ENCODE peak calls at places on chromosomes 13 and 19, in nine cellular contexts. One of them, this sample, is unnamed.

GRCh38 chr19:45163156-45163555 is 2.4 kb upstream of the NKPD1 start:
- DNase-seq in tibial nerve: no peak
- DNase-seq in A549: no peak
- DNase-seq in ovary: no peak
- DNase-seq in sigmoid colon: no peak
- DNase-seq in upper lobe of left lung: no peak
- DNase-seq in HepG2: no peak
- DNase-seq in H1: no peak
- DNase-seq in stomach: no peak
- DNase-seq in this sample: no peak

GRCh38 chr19:5109560-5109959 is 140.6 kb downstream of the KDM4B start:
- DNase-seq in tibial nerve: no peak
- DNase-seq in A549: no peak
- DNase-seq in ovary: no peak
- DNase-seq in sigmoid colon: no peak
- DNase-seq in upper lobe of left lung: no peak
- DNase-seq in HepG2: no peak
- DNase-seq in H1: no peak
- DNase-seq in stomach: no peak
- DNase-seq in this sample: no peak

GRCh38 chr13:69198706-69199105 is 908.9 kb upstream of the ATXN8OS start:
- DNase-seq in tibial nerve: no peak
- DNase-seq in A549: no peak
- DNase-seq in ovary: no peak
- DNase-seq in sigmoid colon: no peak
- DNase-seq in upper lobe of left lung: no peak
- DNase-seq in HepG2: no peak
- DNase-seq in H1: no peak
- DNase-seq in stomach: no peak
- DNase-seq in this sample: no peak

GRCh38 chr19:49103331-49104085 is 10.7 kb upstream of the LIN7B start:
- DNase-seq in tibial nerve: no peak
- DNase-seq in A549: no peak
- DNase-seq in ovary: no peak
- DNase-seq in sigmoid colon: no peak
- DNase-seq in upper lobe of left lung: no peak
- DNase-seq in HepG2: no peak
- DNase-seq in H1: no peak
- DNase-seq in stomach: no peak
- DNase-seq in this sample: no peak

GRCh38 chr13:77981191-77981925 is 62.7 kb upstream of the EDNRB start:
- DNase-seq in tibial nerve: no peak
- DNase-seq in A549: no peak
- DNase-seq in ovary: no peak
- DNase-seq in sigmoid colon: no peak
- DNase-seq in upper lobe of left lung: no peak
- DNase-seq in HepG2: no peak
- DNase-seq in H1: no peak
- DNase-seq in stomach: no peak
- DNase-seq in this sample: no peak

GRCh38 chr19:49924004-49924880 is 4.8 kb upstream of the ATF5 start:
- DNase-seq in tibial nerve: no peak
- DNase-seq in A549: no peak
- DNase-seq in ovary: no peak
- DNase-seq in sigmoid colon: no peak
- DNase-seq in upper lobe of left lung: no peak
- DNase-seq in HepG2: no peak
- DNase-seq in H1: no peak
- DNase-seq in stomach: no peak
- DNase-seq in this sample: no peak

GRCh38 chr13:105778196-105778595 is 757.3 kb downstream of the EFNB2 start:
- DNase-seq in tibial nerve: no peak
- DNase-seq in A549: no peak
- DNase-seq in ovary: no peak
- DNase-seq in sigmoid colon: no peak
- DNase-seq in upper lobe of left lung: no peak
- DNase-seq in HepG2: no peak
- DNase-seq in H1: no peak
- DNase-seq in stomach: no peak
- DNase-seq in this sample: no peak

GRCh38 chr13:114087430-114087829 is 45.0 kb downstream of the RASA3 start:
- DNase-seq in tibial nerve: peak
- DNase-seq in A549: no peak
- DNase-seq in ovary: no peak
- DNase-seq in sigmoid colon: peak
- DNase-seq in upper lobe of left lung: peak
- DNase-seq in HepG2: no peak
- DNase-seq in H1: no peak
- DNase-seq in stomach: peak
- DNase-seq in this sample: peak

GRCh38 chr13:76969488-76970365 is 21.4 kb downstream of the ACOD1 start:
- DNase-seq in tibial nerve: no peak
- DNase-seq in A549: no peak
- DNase-seq in ovary: no peak
- DNase-seq in sigmoid colon: no peak
- DNase-seq in upper lobe of left lung: no peak
- DNase-seq in HepG2: no peak
- DNase-seq in H1: no peak
- DNase-seq in stomach: no peak
- DNase-seq in this sample: no peak

GRCh38 chr13:21837841-21838551 is 167.1 kb downstream of the FGF9 start:
- DNase-seq in tibial nerve: no peak
- DNase-seq in A549: no peak
- DNase-seq in ovary: no peak
- DNase-seq in sigmoid colon: peak
- DNase-seq in upper lobe of left lung: no peak
- DNase-seq in HepG2: peak
- DNase-seq in H1: no peak
- DNase-seq in stomach: no peak
- DNase-seq in this sample: no peak

GRCh38 chr19:8220481-8220880 is 11.3 kb downstream of the CERS4 start:
- DNase-seq in tibial nerve: no peak
- DNase-seq in A549: no peak
- DNase-seq in ovary: no peak
- DNase-seq in sigmoid colon: no peak
- DNase-seq in upper lobe of left lung: no peak
- DNase-seq in HepG2: no peak
- DNase-seq in H1: no peak
- DNase-seq in stomach: no peak
- DNase-seq in this sample: no peak

DNA sequence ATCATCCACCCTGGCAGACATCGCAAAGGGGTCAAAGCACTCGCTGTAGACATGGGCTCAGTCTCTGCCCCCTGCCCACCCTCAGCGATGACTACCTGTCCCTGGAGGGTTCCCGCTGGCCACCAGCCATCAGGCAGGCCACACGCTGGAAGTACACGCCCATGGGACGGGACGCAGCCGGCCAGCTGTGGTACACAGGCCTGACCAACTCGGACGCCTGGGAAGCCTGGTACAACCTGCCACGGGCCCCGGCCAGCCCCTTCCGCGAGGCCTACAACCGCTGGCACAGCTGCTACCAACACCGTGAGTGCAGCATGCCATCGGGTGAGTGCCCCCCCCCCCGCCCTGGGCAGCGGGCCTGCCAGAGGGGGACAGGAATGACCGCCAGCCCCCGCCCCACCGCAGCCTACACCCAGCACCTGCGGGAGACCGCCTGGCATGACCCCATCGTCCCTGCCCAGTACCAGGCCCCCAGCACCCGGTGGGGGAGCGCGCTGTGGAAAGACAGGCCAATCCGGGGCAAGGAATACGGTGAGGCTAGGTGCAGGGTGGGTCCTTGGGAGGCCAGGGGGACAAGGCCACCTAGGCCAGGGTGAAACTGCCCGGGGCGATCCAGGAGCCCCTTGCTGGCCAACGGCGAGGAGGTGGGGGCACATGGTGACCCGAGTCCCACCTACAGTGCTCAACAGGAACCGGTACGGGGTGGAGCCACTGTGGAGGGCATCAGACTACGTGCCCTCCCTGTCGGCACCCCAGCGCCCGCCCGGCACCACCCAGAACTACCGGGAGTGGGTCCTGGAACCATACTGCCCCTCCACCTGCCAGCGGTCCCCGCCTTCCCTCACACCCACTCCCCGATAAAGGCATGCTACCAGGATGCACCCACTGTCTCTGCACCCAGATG is 4.4 kb downstream of the TEKTIP1 start:
- DNase-seq in tibial nerve: no peak
- DNase-seq in A549: no peak
- DNase-seq in ovary: peak
- DNase-seq in sigmoid colon: peak
- DNase-seq in upper lobe of left lung: no peak
- DNase-seq in HepG2: no peak
- DNase-seq in H1: no peak
- DNase-seq in stomach: peak
- DNase-seq in this sample: no peak
- TF ChIP-seq EP300 in tibial nerve: no peak
- TF ChIP-seq EP300 in A549: no peak
- TF ChIP-seq EP300 in ovary: no peak
- TF ChIP-seq EP300 in sigmoid colon: no peak
- TF ChIP-seq EP300 in upper lobe of left lung: no peak
- TF ChIP-seq EP300 in HepG2: no peak
- TF ChIP-seq EP300 in H1: no peak
- TF ChIP-seq EP300 in stomach: no peak
- TF ChIP-seq EP300 in this sample: no peak

DNA sequence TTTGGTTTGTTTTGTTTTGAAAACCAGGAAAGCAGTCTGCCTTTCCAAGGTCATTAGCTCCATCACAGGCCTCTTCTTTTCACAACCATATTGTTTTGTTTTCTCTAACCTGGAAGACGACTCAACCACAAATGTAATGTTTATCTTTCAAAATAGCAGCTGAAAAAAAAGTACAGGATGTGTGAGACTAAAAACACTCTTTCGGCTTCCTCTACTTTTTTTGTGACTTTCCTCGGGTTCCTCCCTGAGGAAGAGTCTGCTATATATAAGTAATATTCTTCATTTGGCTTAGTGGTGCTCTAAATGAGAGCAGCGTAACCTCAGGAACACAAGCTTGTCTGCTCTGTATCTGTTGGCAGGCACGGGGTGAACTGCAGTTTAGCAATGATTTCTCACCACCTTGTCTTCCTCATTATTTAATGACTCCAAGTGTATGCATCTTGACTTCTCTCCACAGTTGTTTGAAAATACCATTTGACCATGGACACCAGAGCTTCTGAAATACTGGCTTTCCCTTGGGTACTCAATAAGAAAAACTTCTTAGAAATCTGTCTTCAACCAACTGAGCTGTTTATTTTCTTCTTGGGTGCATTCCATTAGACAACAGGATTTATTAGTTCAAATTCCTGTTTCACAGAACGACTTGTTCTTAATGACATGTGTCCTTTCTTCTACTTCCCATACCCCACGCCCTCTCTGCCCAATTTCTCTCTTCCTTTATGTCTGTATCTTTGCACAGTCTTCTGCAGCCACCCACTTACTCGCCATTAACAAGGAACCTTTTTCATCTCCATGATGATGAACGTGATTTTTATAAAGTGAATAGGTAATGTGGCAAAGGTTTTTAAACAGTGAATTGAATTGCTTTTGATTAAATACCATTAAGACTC is 11.5 kb upstream of the ITM2B start:
- DNase-seq in tibial nerve: no peak
- DNase-seq in A549: no peak
- DNase-seq in ovary: no peak
- DNase-seq in sigmoid colon: peak
- DNase-seq in upper lobe of left lung: peak
- DNase-seq in HepG2: no peak
- DNase-seq in H1: no peak
- DNase-seq in stomach: no peak
- DNase-seq in this sample: no peak
- H3K4me3 ChIP-seq in tibial nerve: no peak
- H3K4me3 ChIP-seq in A549: no peak
- H3K4me3 ChIP-seq in ovary: peak
- H3K4me3 ChIP-seq in sigmoid colon: peak
- H3K4me3 ChIP-seq in upper lobe of left lung: peak
- H3K4me3 ChIP-seq in HepG2: peak
- H3K4me3 ChIP-seq in H1: no peak
- H3K4me3 ChIP-seq in stomach: peak
- H3K4me3 ChIP-seq in this sample: peak

GRCh38 chr19:51320258-51320657 is 8.8 kb downstream of the IGLON5 start:
- DNase-seq in tibial nerve: no peak
- DNase-seq in A549: no peak
- DNase-seq in ovary: peak
- DNase-seq in sigmoid colon: no peak
- DNase-seq in upper lobe of left lung: no peak
- DNase-seq in HepG2: no peak
- DNase-seq in H1: no peak
- DNase-seq in stomach: no peak
- DNase-seq in this sample: no peak
- TF ChIP-seq EP300 in tibial nerve: no peak
- TF ChIP-seq EP300 in A549: no peak
- TF ChIP-seq EP300 in ovary: no peak
- TF ChIP-seq EP300 in sigmoid colon: no peak
- TF ChIP-seq EP300 in upper lobe of left lung: no peak
- TF ChIP-seq EP300 in HepG2: no peak
- TF ChIP-seq EP300 in H1: no peak
- TF ChIP-seq EP300 in stomach: no peak
- TF ChIP-seq EP300 in this sample: no peak

GRCh38 chr19:41500443-41500842 is 57.5 kb downstream of the ERICH4 start:
- DNase-seq in tibial nerve: no peak
- DNase-seq in A549: no peak
- DNase-seq in ovary: no peak
- DNase-seq in sigmoid colon: no peak
- DNase-seq in upper lobe of left lung: no peak
- DNase-seq in HepG2: no peak
- DNase-seq in H1: no peak
- DNase-seq in stomach: no peak
- DNase-seq in this sample: no peak
- H3K4me3 ChIP-seq in tibial nerve: no peak
- H3K4me3 ChIP-seq in A549: peak
- H3K4me3 ChIP-seq in ovary: no peak
- H3K4me3 ChIP-seq in sigmoid colon: peak
- H3K4me3 ChIP-seq in upper lobe of left lung: peak
- H3K4me3 ChIP-seq in HepG2: no peak
- H3K4me3 ChIP-seq in H1: no peak
- H3K4me3 ChIP-seq in stomach: peak
- H3K4me3 ChIP-seq in this sample: peak

DNA sequence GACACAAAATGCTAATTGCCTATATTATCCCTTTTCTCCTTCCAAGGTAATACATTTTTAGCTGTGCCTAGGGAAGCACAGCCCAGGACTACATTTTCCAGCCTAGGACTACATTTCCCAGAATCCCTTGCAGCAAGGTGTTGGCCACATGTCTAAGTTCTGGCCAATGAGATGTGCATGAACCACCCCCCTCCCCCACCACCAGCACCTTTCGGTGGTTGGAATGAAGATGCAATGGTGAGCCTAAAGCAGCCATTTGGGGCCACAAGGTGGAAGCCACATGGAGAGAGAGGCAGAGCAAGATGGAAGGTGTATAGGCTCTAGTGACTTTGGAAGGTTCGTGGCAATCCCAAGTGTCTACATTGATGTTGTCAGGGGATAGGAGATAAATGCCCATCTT is 16.2 kb downstream of the UNC13A start:
- DNase-seq in tibial nerve: no peak
- DNase-seq in A549: no peak
- DNase-seq in ovary: no peak
- DNase-seq in sigmoid colon: no peak
- DNase-seq in upper lobe of left lung: no peak
- DNase-seq in HepG2: peak
- DNase-seq in H1: no peak
- DNase-seq in stomach: no peak
- DNase-seq in this sample: no peak
- TF ChIP-seq EP300 in tibial nerve: no peak
- TF ChIP-seq EP300 in A549: no peak
- TF ChIP-seq EP300 in ovary: no peak
- TF ChIP-seq EP300 in sigmoid colon: no peak
- TF ChIP-seq EP300 in upper lobe of left lung: no peak
- TF ChIP-seq EP300 in HepG2: no peak
- TF ChIP-seq EP300 in H1: no peak
- TF ChIP-seq EP300 in stomach: no peak
- TF ChIP-seq EP300 in this sample: no peak